ENCODE peak calls at places on chromosomes 11 and 22, in eight cellular contexts. One of them, this sample, is unnamed.

GRCh38 chr11:128868851-128869671 is 2.0 kb upstream of the KCNJ1 start:
- DNase-seq in NK-92 treated with Interleukin-12 subunit alpha and Interleukin-12 subunit beta, amount 100 ng/mL, for 24 hours: no peak
- DNase-seq in tibial artery: no peak
- DNase-seq in bronchial epithelial cell: no peak
- DNase-seq in iPS DF 6.9: no peak
- DNase-seq in H9: no peak
- DNase-seq in stimulated activated naive CD8-positive, alpha-beta T cell treated with anti-CD3 and anti-CD28 coated beads, Interleukin-15, Interleukin-2, amounts not matched to agents 100 U/mL and 50 U/mL, for 24 hours: no peak
- DNase-seq in fibroblast of the conjunctiva: no peak
- DNase-seq in this sample: no peak

GRCh38 chr22:35375031-35375430 is 5.9 kb upstream of the HMOX1 start:
- DNase-seq in fibroblast of the conjunctiva: no peak
- DNase-seq in bronchial epithelial cell: no peak
- DNase-seq in stimulated activated naive CD8-positive, alpha-beta T cell treated with anti-CD3 and anti-CD28 coated beads, Interleukin-15, Interleukin-2, amounts not matched to agents 100 U/mL and 50 U/mL, for 24 hours: no peak
- DNase-seq in tibial artery: no peak
- DNase-seq in NK-92 treated with Interleukin-12 subunit alpha and Interleukin-12 subunit beta, amount 100 ng/mL, for 24 hours: no peak
- DNase-seq in iPS DF 6.9: no peak
- DNase-seq in H9: no peak
- DNase-seq in this sample: no peak

GRCh38 chr11:76835928-76836612 is 24.6 kb upstream of the ACER3 start:
- DNase-seq in iPS DF 6.9: no peak
- DNase-seq in bronchial epithelial cell: peak
- DNase-seq in fibroblast of the conjunctiva: peak
- DNase-seq in stimulated activated naive CD8-positive, alpha-beta T cell treated with anti-CD3 and anti-CD28 coated beads, Interleukin-15, Interleukin-2, amounts not matched to agents 100 U/mL and 50 U/mL, for 24 hours: no peak
- DNase-seq in NK-92 treated with Interleukin-12 subunit alpha and Interleukin-12 subunit beta, amount 100 ng/mL, for 24 hours: no peak
- DNase-seq in H9: no peak
- DNase-seq in tibial artery: peak
- DNase-seq in this sample: no peak

GRCh38 chr22:46514592-46515207 is 22.7 kb downstream of the CELSR1 start:
- DNase-seq in iPS DF 6.9: no peak
- DNase-seq in tibial artery: no peak
- DNase-seq in stimulated activated naive CD8-positive, alpha-beta T cell treated with anti-CD3 and anti-CD28 coated beads, Interleukin-15, Interleukin-2, amounts not matched to agents 100 U/mL and 50 U/mL, for 24 hours: no peak
- DNase-seq in fibroblast of the conjunctiva: no peak
- DNase-seq in NK-92 treated with Interleukin-12 subunit alpha and Interleukin-12 subunit beta, amount 100 ng/mL, for 24 hours: no peak
- DNase-seq in bronchial epithelial cell: peak
- DNase-seq in H9: no peak
- DNase-seq in this sample: no peak

GRCh38 chr22:36017661-36018091 is 10.9 kb downstream of the RBFOX2 start:
- DNase-seq in stimulated activated naive CD8-positive, alpha-beta T cell treated with anti-CD3 and anti-CD28 coated beads, Interleukin-15, Interleukin-2, amounts not matched to agents 100 U/mL and 50 U/mL, for 24 hours: no peak
- DNase-seq in bronchial epithelial cell: no peak
- DNase-seq in NK-92 treated with Interleukin-12 subunit alpha and Interleukin-12 subunit beta, amount 100 ng/mL, for 24 hours: no peak
- DNase-seq in iPS DF 6.9: no peak
- DNase-seq in fibroblast of the conjunctiva: no peak
- DNase-seq in H9: no peak
- DNase-seq in tibial artery: no peak
- DNase-seq in this sample: no peak

GRCh38 chr11:14350215-14350614 is 8.8 kb downstream of the RRAS2 start:
- DNase-seq in NK-92 treated with Interleukin-12 subunit alpha and Interleukin-12 subunit beta, amount 100 ng/mL, for 24 hours: no peak
- DNase-seq in iPS DF 6.9: no peak
- DNase-seq in H9: no peak
- DNase-seq in tibial artery: no peak
- DNase-seq in stimulated activated naive CD8-positive, alpha-beta T cell treated with anti-CD3 and anti-CD28 coated beads, Interleukin-15, Interleukin-2, amounts not matched to agents 100 U/mL and 50 U/mL, for 24 hours: no peak
- DNase-seq in bronchial epithelial cell: no peak
- DNase-seq in fibroblast of the conjunctiva: no peak
- DNase-seq in this sample: no peak

GRCh38 chr11:65279713-65280459 is 18.1 kb downstream of the POLA2 start:
- DNase-seq in tibial artery: no peak
- DNase-seq in NK-92 treated with Interleukin-12 subunit alpha and Interleukin-12 subunit beta, amount 100 ng/mL, for 24 hours: no peak
- DNase-seq in fibroblast of the conjunctiva: peak
- DNase-seq in iPS DF 6.9: no peak
- DNase-seq in stimulated activated naive CD8-positive, alpha-beta T cell treated with anti-CD3 and anti-CD28 coated beads, Interleukin-15, Interleukin-2, amounts not matched to agents 100 U/mL and 50 U/mL, for 24 hours: peak
- DNase-seq in bronchial epithelial cell: peak
- DNase-seq in H9: no peak
- DNase-seq in this sample: no peak

GRCh38 chr11:125960771-125961170 is 14.9 kb downstream of the VSIG10L2 start:
- DNase-seq in tibial artery: no peak
- DNase-seq in NK-92 treated with Interleukin-12 subunit alpha and Interleukin-12 subunit beta, amount 100 ng/mL, for 24 hours: no peak
- DNase-seq in H9: no peak
- DNase-seq in iPS DF 6.9: peak
- DNase-seq in stimulated activated naive CD8-positive, alpha-beta T cell treated with anti-CD3 and anti-CD28 coated beads, Interleukin-15, Interleukin-2, amounts not matched to agents 100 U/mL and 50 U/mL, for 24 hours: no peak
- DNase-seq in bronchial epithelial cell: no peak
- DNase-seq in fibroblast of the conjunctiva: no peak
- DNase-seq in this sample: no peak

GRCh38 chr22:41365425-41365824 is 16.3 kb upstream of the TEF start:
- DNase-seq in tibial artery: no peak
- DNase-seq in NK-92 treated with Interleukin-12 subunit alpha and Interleukin-12 subunit beta, amount 100 ng/mL, for 24 hours: no peak
- DNase-seq in iPS DF 6.9: no peak
- DNase-seq in stimulated activated naive CD8-positive, alpha-beta T cell treated with anti-CD3 and anti-CD28 coated beads, Interleukin-15, Interleukin-2, amounts not matched to agents 100 U/mL and 50 U/mL, for 24 hours: no peak
- DNase-seq in H9: no peak
- DNase-seq in fibroblast of the conjunctiva: no peak
- DNase-seq in bronchial epithelial cell: no peak
- DNase-seq in this sample: no peak

GRCh38 chr11:40241524-40242037 is 1217.9 kb downstream of the LRRC4C start:
- DNase-seq in tibial artery: peak
- DNase-seq in bronchial epithelial cell: no peak
- DNase-seq in fibroblast of the conjunctiva: no peak
- DNase-seq in iPS DF 6.9: no peak
- DNase-seq in H9: no peak
- DNase-seq in NK-92 treated with Interleukin-12 subunit alpha and Interleukin-12 subunit beta, amount 100 ng/mL, for 24 hours: no peak
- DNase-seq in stimulated activated naive CD8-positive, alpha-beta T cell treated with anti-CD3 and anti-CD28 coated beads, Interleukin-15, Interleukin-2, amounts not matched to agents 100 U/mL and 50 U/mL, for 24 hours: no peak
- DNase-seq in this sample: peak

GRCh38 chr22:22770881-22771280 is 116.7 kb upstream of the IGLL5 start:
- DNase-seq in H9: no peak
- DNase-seq in NK-92 treated with Interleukin-12 subunit alpha and Interleukin-12 subunit beta, amount 100 ng/mL, for 24 hours: no peak
- DNase-seq in fibroblast of the conjunctiva: no peak
- DNase-seq in stimulated activated naive CD8-positive, alpha-beta T cell treated with anti-CD3 and anti-CD28 coated beads, Interleukin-15, Interleukin-2, amounts not matched to agents 100 U/mL and 50 U/mL, for 24 hours: no peak
- DNase-seq in bronchial epithelial cell: no peak
- DNase-seq in iPS DF 6.9: no peak
- DNase-seq in tibial artery: no peak
- DNase-seq in this sample: no peak

GRCh38 chr11:47533690-47534135 is 19.2 kb downstream of the CELF1 start:
- DNase-seq in H9: peak
- DNase-seq in fibroblast of the conjunctiva: no peak
- DNase-seq in iPS DF 6.9: no peak
- DNase-seq in NK-92 treated with Interleukin-12 subunit alpha and Interleukin-12 subunit beta, amount 100 ng/mL, for 24 hours: no peak
- DNase-seq in tibial artery: no peak
- DNase-seq in stimulated activated naive CD8-positive, alpha-beta T cell treated with anti-CD3 and anti-CD28 coated beads, Interleukin-15, Interleukin-2, amounts not matched to agents 100 U/mL and 50 U/mL, for 24 hours: no peak
- DNase-seq in bronchial epithelial cell: no peak
- DNase-seq in this sample: no peak

GRCh38 chr11:10990160-10990559 is 132.3 kb upstream of the ZBED5 start:
- DNase-seq in iPS DF 6.9: no peak
- DNase-seq in H9: no peak
- DNase-seq in bronchial epithelial cell: peak
- DNase-seq in stimulated activated naive CD8-positive, alpha-beta T cell treated with anti-CD3 and anti-CD28 coated beads, Interleukin-15, Interleukin-2, amounts not matched to agents 100 U/mL and 50 U/mL, for 24 hours: no peak
- DNase-seq in tibial artery: no peak
- DNase-seq in fibroblast of the conjunctiva: no peak
- DNase-seq in NK-92 treated with Interleukin-12 subunit alpha and Interleukin-12 subunit beta, amount 100 ng/mL, for 24 hours: no peak
- DNase-seq in this sample: no peak

GRCh38 chr11:17533341-17533740 is 10.9 kb downstream of the USH1C start:
- DNase-seq in iPS DF 6.9: no peak
- DNase-seq in stimulated activated naive CD8-positive, alpha-beta T cell treated with anti-CD3 and anti-CD28 coated beads, Interleukin-15, Interleukin-2, amounts not matched to agents 100 U/mL and 50 U/mL, for 24 hours: no peak
- DNase-seq in tibial artery: no peak
- DNase-seq in H9: no peak
- DNase-seq in bronchial epithelial cell: no peak
- DNase-seq in fibroblast of the conjunctiva: no peak
- DNase-seq in NK-92 treated with Interleukin-12 subunit alpha and Interleukin-12 subunit beta, amount 100 ng/mL, for 24 hours: no peak
- DNase-seq in this sample: no peak

GRCh38 chr11:72641900-72642814 is 32.1 kb downstream of the PDE2A start:
- DNase-seq in NK-92 treated with Interleukin-12 subunit alpha and Interleukin-12 subunit beta, amount 100 ng/mL, for 24 hours: no peak
- DNase-seq in fibroblast of the conjunctiva: no peak
- DNase-seq in H9: peak
- DNase-seq in bronchial epithelial cell: no peak
- DNase-seq in stimulated activated naive CD8-positive, alpha-beta T cell treated with anti-CD3 and anti-CD28 coated beads, Interleukin-15, Interleukin-2, amounts not matched to agents 100 U/mL and 50 U/mL, for 24 hours: peak
- DNase-seq in iPS DF 6.9: no peak
- DNase-seq in tibial artery: no peak
- DNase-seq in this sample: peak

GRCh38 chr11:97158256-97158655 is 768.4 kb downstream of the JRKL start:
- DNase-seq in tibial artery: no peak
- DNase-seq in bronchial epithelial cell: no peak
- DNase-seq in NK-92 treated with Interleukin-12 subunit alpha and Interleukin-12 subunit beta, amount 100 ng/mL, for 24 hours: no peak
- DNase-seq in stimulated activated naive CD8-positive, alpha-beta T cell treated with anti-CD3 and anti-CD28 coated beads, Interleukin-15, Interleukin-2, amounts not matched to agents 100 U/mL and 50 U/mL, for 24 hours: no peak
- DNase-seq in fibroblast of the conjunctiva: no peak
- DNase-seq in H9: no peak
- DNase-seq in iPS DF 6.9: no peak
- DNase-seq in this sample: no peak

GRCh38 chr11:27613670-27613950 is 86.6 kb downstream of the BDNF start:
- DNase-seq in stimulated activated naive CD8-positive, alpha-beta T cell treated with anti-CD3 and anti-CD28 coated beads, Interleukin-15, Interleukin-2, amounts not matched to agents 100 U/mL and 50 U/mL, for 24 hours: no peak
- DNase-seq in NK-92 treated with Interleukin-12 subunit alpha and Interleukin-12 subunit beta, amount 100 ng/mL, for 24 hours: no peak
- DNase-seq in bronchial epithelial cell: no peak
- DNase-seq in fibroblast of the conjunctiva: no peak
- DNase-seq in tibial artery: no peak
- DNase-seq in iPS DF 6.9: no peak
- DNase-seq in H9: no peak
- DNase-seq in this sample: no peak

GRCh38 chr22:40797427-40797826 is 21.7 kb downstream of the SLC25A17 start:
- DNase-seq in bronchial epithelial cell: peak
- DNase-seq in H9: no peak
- DNase-seq in tibial artery: no peak
- DNase-seq in fibroblast of the conjunctiva: no peak
- DNase-seq in stimulated activated naive CD8-positive, alpha-beta T cell treated with anti-CD3 and anti-CD28 coated beads, Interleukin-15, Interleukin-2, amounts not matched to agents 100 U/mL and 50 U/mL, for 24 hours: no peak
- DNase-seq in iPS DF 6.9: no peak
- DNase-seq in NK-92 treated with Interleukin-12 subunit alpha and Interleukin-12 subunit beta, amount 100 ng/mL, for 24 hours: no peak
- DNase-seq in this sample: no peak

GRCh38 chr11:37788141-37788877 is 1190.3 kb upstream of the RAG2 start:
- DNase-seq in iPS DF 6.9: no peak
- DNase-seq in NK-92 treated with Interleukin-12 subunit alpha and Interleukin-12 subunit beta, amount 100 ng/mL, for 24 hours: no peak
- DNase-seq in bronchial epithelial cell: peak
- DNase-seq in fibroblast of the conjunctiva: no peak
- DNase-seq in stimulated activated naive CD8-positive, alpha-beta T cell treated with anti-CD3 and anti-CD28 coated beads, Interleukin-15, Interleukin-2, amounts not matched to agents 100 U/mL and 50 U/mL, for 24 hours: no peak
- DNase-seq in H9: no peak
- DNase-seq in tibial artery: no peak
- DNase-seq in this sample: no peak

GRCh38 chr22:17866621-17867020 is 92.4 kb upstream of the BID start:
- DNase-seq in tibial artery: no peak
- DNase-seq in fibroblast of the conjunctiva: no peak
- DNase-seq in iPS DF 6.9: no peak
- DNase-seq in stimulated activated naive CD8-positive, alpha-beta T cell treated with anti-CD3 and anti-CD28 coated beads, Interleukin-15, Interleukin-2, amounts not matched to agents 100 U/mL and 50 U/mL, for 24 hours: no peak
- DNase-seq in H9: no peak
- DNase-seq in bronchial epithelial cell: no peak
- DNase-seq in NK-92 treated with Interleukin-12 subunit alpha and Interleukin-12 subunit beta, amount 100 ng/mL, for 24 hours: no peak
- DNase-seq in this sample: no peak

This sample was measured in MM.1S.